ENCODE peak calls at places on chromosomes 5 and 9, in four cellular contexts. B is A549, W is coronary artery, I is NCI-H345. U is an unnamed sample.

GRCh38 chr9:133991964-133992779 is at the start of gene VAV2:
- DNase-seq in I (peak), W (peak), B (peak), U (peak)

GRCh38 chr5:427415-428087 is 15.4 kb upstream of the EXOC3 start:
- DNase-seq in I (no peak), W (no peak), B (no peak), U (no peak)

GRCh38 chr9:92663126-92663525 is 6.8 kb downstream of the IPPK start:
- DNase-seq in B (no peak), I (no peak), W (no peak), U (no peak)

GRCh38 chr5:150612905-150613670 is 27.4 kb upstream of the SYNPO start:
- DNase-seq in W (no peak), B (no peak), I (no peak), U (peak)

GRCh38 chr5:141779642-141780041 is 97.6 kb upstream of the ARAP3 start:
- DNase-seq in W (no peak), I (no peak), B (no peak), U (no peak)

GRCh38 chr9:82271099-82271498 is 282.5 kb downstream of the SPATA31D1 start:
- DNase-seq in I (no peak), W (no peak), B (no peak), U (peak)

GRCh38 chr9:35923927-35924763 is 14.9 kb downstream of the SPAAR start:
- DNase-seq in B (peak), W (no peak), I (no peak), U (no peak)

GRCh38 chr5:131355972-131356528 is 92.2 kb downstream of the CDC42SE2 start:
- DNase-seq in B (no peak), I (no peak), W (no peak), U (peak)

GRCh38 chr9:78694950-78695349 is 398.0 kb downstream of the PSAT1 start:
- DNase-seq in W (no peak), B (no peak), I (peak), U (no peak)

GRCh38 chr5:160083501-160083900 is 35.7 kb downstream of the PWWP2A start:
- DNase-seq in B (peak), W (no peak), I (no peak), U (no peak)

GRCh38 chr5:65482280-65482726 is 583 bp upstream of the ADAMTS6 start:
- DNase-seq in I (peak), B (no peak), W (no peak), U (peak)

GRCh38 chr5:176901260-176902101 is 2.3 kb upstream of the HK3 start:
- DNase-seq in I (no peak), W (no peak), B (no peak), U (no peak)

GRCh38 chr9:16985559-16986348 is 115.3 kb upstream of the BNC2 start:
- DNase-seq in W (peak), I (no peak), B (peak), U (no peak)

U was measured in cardiac muscle cell.